ENCODE peak calls at places on chromosome 7, in six cellular contexts. T, W, J, D, P and A are unnamed samples.

GRCh38 chr7:26307226-26307625 is 15.6 kb downstream of the SNX10 start:
- DNase-seq in J (no peak), W (no peak), D (no peak), P (peak), T (no peak), A (no peak)

GRCh38 chr7:45988405-45989057 is 67.5 kb upstream of the IGFBP3 start:
- DNase-seq in T (no peak), D (no peak), W (no peak), J (no peak), P (no peak), A (no peak)

GRCh38 chr7:13908667-13909382 is 80.6 kb downstream of the ETV1 start:
- DNase-seq in T (no peak), J (no peak), D (no peak), W (no peak), P (no peak), A (no peak)

GRCh38 chr7:12389089-12389700 is 14.5 kb downstream of the VWDE start:
- DNase-seq in W (no peak), D (no peak), T (no peak), J (no peak), P (peak), A (no peak)

GRCh38 chr7:14767716-14768425 is 134.7 kb downstream of the DGKB start:
- DNase-seq in T (no peak), W (no peak), P (no peak), J (no peak), D (no peak), A (no peak)

GRCh38 chr7:47557986-47558670 is 23.8 kb downstream of the TNS3 start:
- DNase-seq in D (no peak), J (no peak), P (no peak), T (no peak), W (no peak), A (no peak)

GRCh38 chr7:1810961-1811849 is 141.1 kb downstream of the ELFN1 start:
- DNase-seq in J (peak), P (no peak), W (no peak), T (no peak), D (no peak), A (no peak)

GRCh38 chr7:102407910-102408309 is 11.7 kb downstream of the PRKRIP1 start:
- DNase-seq in J (no peak), P (no peak), D (no peak), T (no peak), W (no peak), A (no peak)

GRCh38 chr7:106568680-106569499 is 92.1 kb downstream of the CCDC71L start:
- DNase-seq in P (no peak), J (no peak), D (no peak), W (no peak), T (no peak), A (no peak)

GRCh38 chr7:117621075-117621474 is 141.2 kb downstream of the CFTR start:
- DNase-seq in W (no peak), D (no peak), J (no peak), T (no peak), P (no peak), A (no peak)

GRCh38 chr7:194996-195829 is 2.8 kb downstream of the FAM20C start:
- DNase-seq in D (no peak), T (no peak), W (no peak), J (no peak), P (no peak), A (no peak)

GRCh38 chr7:17952387-17952786 is 12.1 kb upstream of the SNX13 start:
- DNase-seq in T (no peak), J (no peak), P (no peak), W (no peak), D (no peak), A (no peak)

GRCh38 chr7:108028111-108028510 is 25.1 kb upstream of the LAMB1 start:
- DNase-seq in T (no peak), D (no peak), J (no peak), W (no peak), P (no peak), A (no peak)

GRCh38 chr7:28106316-28106957 is 74.2 kb downstream of the JAZF1 start:
- DNase-seq in W (no peak), P (no peak), J (no peak), D (peak), T (no peak), A (no peak)

GRCh38 chr7:139610595-139610994 is 87.1 kb downstream of the CLEC2L start:
- DNase-seq in W (no peak), P (no peak), T (no peak), J (no peak), D (no peak), A (no peak)

GRCh38 chr7:128394904-128395496 is 14.8 kb downstream of the IMPDH1 start:
- DNase-seq in W (no peak), P (no peak), J (no peak), T (no peak), D (no peak), A (no peak)

GRCh38 chr7:159272739-159273138 is 128.1 kb upstream of the VIPR2 start:
- DNase-seq in W (no peak), D (no peak), J (no peak), T (no peak), P (no peak), A (no peak)

GRCh38 chr7:13420711-13421110 is 568.8 kb downstream of the ETV1 start:
- DNase-seq in D (no peak), J (no peak), T (no peak), W (no peak), P (no peak), A (no peak)

GRCh38 chr7:159196584-159196983 is 51.9 kb upstream of the VIPR2 start:
- DNase-seq in D (no peak), T (no peak), J (no peak), W (no peak), P (no peak), A (no peak)

GRCh38 chr7:20306499-20306946 is 24.2 kb upstream of the ITGB8 start:
- DNase-seq in D (no peak), J (no peak), W (no peak), P (no peak), T (no peak), A (no peak)

GRCh38 chr7:151451156-151451555 is 11.2 kb upstream of the CRYGN start:
- DNase-seq in J (peak), W (no peak), D (peak), T (no peak), P (peak), A (no peak)

GRCh38 chr7:26664735-26665420 is 199.5 kb downstream of the SKAP2 start:
- DNase-seq in W (no peak), T (no peak), D (no peak), J (no peak), P (peak), A (no peak)

GRCh38 chr7:6558837-6559236 is 7.6 kb upstream of the GRID2IP start:
- DNase-seq in J (no peak), W (no peak), T (no peak), D (no peak), P (peak), A (peak)

GRCh38 chr7:37089972-37090371 is 358.7 kb downstream of the ELMO1 start:
- DNase-seq in J (no peak), W (no peak), D (no peak), P (no peak), T (no peak), A (no peak)

GRCh38 chr7:4774804-4775280 is 581 bp upstream of the AP5Z1 start:
- DNase-seq in D (no peak), J (peak), T (no peak), P (no peak), W (no peak), A (peak)

GRCh38 chr7:41882271-41882670 is 179.4 kb upstream of the INHBA start:
- DNase-seq in J (no peak), P (no peak), D (no peak), T (no peak), W (no peak), A (no peak)

GRCh38 chr7:26555971-26556830 is 264.5 kb downstream of the SNX10 start:
- DNase-seq in W (no peak), T (no peak), D (no peak), P (no peak), J (no peak), A (no peak)

GRCh38 chr7:104758504-104758903 is 255.5 kb upstream of the KMT2E start:
- DNase-seq in T (no peak), J (no peak), P (no peak), W (no peak), D (no peak), A (no peak)

GRCh38 chr7:84524714-84525694 is 330.4 kb upstream of the SEMA3A start:
- DNase-seq in D (no peak), P (no peak), T (no peak), J (no peak), W (no peak), A (no peak)

GRCh38 chr7:4025694-4026615 is 656.1 kb upstream of the FOXK1 start:
- DNase-seq in P (no peak), W (no peak), J (no peak), T (no peak), D (no peak), A (no peak)

GRCh38 chr7:33101916-33102315 is 7.3 kb downstream of the RP9 start:
- DNase-seq in P (no peak), J (no peak), D (no peak), T (no peak), W (no peak), A (no peak)

GRCh38 chr7:149330914-149331567 is 69.0 kb downstream of the ZNF783 start:
- DNase-seq in D (no peak), T (no peak), J (no peak), W (no peak), P (no peak), A (no peak)

GRCh38 chr7:1922071-1922869 is 252.2 kb downstream of the ELFN1 start:
- DNase-seq in W (no peak), D (no peak), J (no peak), T (no peak), P (no peak), A (no peak)

GRCh38 chr7:43937444-43937843 is 11.2 kb downstream of the UBE2D4 start:
- DNase-seq in D (no peak), T (no peak), J (no peak), P (no peak), W (no peak), A (no peak)

GRCh38 chr7:158820656-158821055 is 8.7 kb downstream of the ESYT2 start:
- DNase-seq in D (no peak), W (no peak), J (no peak), T (no peak), P (no peak), A (no peak)

GRCh38 chr7:13850185-13850752 is 139.2 kb downstream of the ETV1 start:
- DNase-seq in P (peak), T (no peak), J (no peak), D (no peak), W (no peak), A (peak)

GRCh38 chr7:90298145-90299038 is 22.7 kb downstream of the FAM237B start:
- DNase-seq in D (no peak), P (no peak), W (no peak), T (no peak), J (no peak), A (no peak)

GRCh38 chr7:108222236-108222892 is 92.2 kb upstream of the LAMB4 start:
- DNase-seq in J (no peak), T (no peak), W (no peak), P (no peak), D (no peak), A (no peak)

GRCh38 chr7:130071701-130072622 is 1.6 kb downstream of the KLHDC10 start:
- DNase-seq in J (peak), T (no peak), D (peak), W (no peak), P (peak), A (peak)
- TF ChIP-seq CTCF in J (peak), T (peak), D (peak), W (peak), P (peak), A (peak)

GRCh38 chr7:55449205-55449991 is 84.3 kb downstream of the LANCL2 start:
- DNase-seq in T (no peak), W (no peak), P (no peak), J (no peak), D (no peak), A (no peak)
- TF ChIP-seq POLR2A in T (no peak), W (no peak), P (no peak), J (no peak), D (no peak), A (no peak)

GRCh38 chr7:50781894-50782293 is 802 bp downstream of the GRB10 start:
- DNase-seq in D (no peak), W (no peak), J (no peak), P (no peak), T (no peak), A (no peak)

GRCh38 chr7:50783801-50784507 is 1.3 kb upstream of the GRB10 start:
- DNase-seq in D (no peak), P (no peak), J (no peak), T (no peak), W (no peak), A (no peak)

GRCh38 chr7:50781371-50781770 is 1.3 kb downstream of the GRB10 start:
- DNase-seq in P (no peak), J (no peak), T (no peak), W (no peak), D (no peak), A (no peak)

GRCh38 chr7:50783304-50783703 is 608 bp upstream of the GRB10 start:
- DNase-seq in J (no peak), T (no peak), W (no peak), D (no peak), P (no peak), A (no peak)

DNA sequence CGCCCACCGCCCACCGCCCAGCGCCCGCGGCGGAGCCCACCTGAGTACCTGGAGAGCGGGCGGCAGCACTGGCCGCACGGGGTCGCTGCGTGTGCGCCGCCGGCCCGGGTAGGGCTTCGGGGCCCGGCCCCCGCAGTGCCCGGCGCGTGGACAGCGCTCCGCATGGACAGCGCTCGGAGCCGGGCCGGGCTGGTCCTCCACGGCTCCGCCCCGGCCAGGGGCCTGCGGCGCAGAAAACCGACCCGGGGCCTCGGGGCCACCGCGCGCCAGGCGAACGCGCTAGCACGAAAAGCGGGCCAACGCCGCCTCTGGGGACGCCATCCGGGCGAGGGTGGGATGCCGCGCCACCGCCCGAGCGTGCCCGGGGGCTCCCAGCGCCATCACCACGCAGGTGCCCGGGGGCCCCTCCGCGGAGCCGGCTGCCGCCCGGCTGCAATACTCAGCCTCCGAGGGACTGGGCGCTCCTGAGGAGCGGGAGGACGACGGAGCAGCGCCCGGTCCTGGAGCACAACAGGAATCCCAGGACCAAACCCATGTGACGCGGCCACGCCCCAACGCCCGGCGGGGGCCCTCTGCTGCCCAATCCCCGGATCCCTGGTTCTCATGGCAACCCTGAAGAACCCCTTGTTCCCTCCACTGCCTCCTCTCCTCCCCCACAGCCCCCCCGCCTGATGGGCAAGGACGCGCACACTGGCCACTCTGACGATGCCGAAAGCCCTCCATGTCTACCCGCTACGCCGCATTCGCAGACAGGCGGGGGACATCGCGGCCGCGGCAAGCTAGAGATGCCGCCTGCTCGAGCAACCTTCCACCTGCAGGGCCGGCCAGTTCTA is at the start of gene GRB10:
- DNase-seq in P (no peak), D (peak), W (no peak), J (peak), T (no peak), A (peak)
- TF ChIP-seq CTCF in P (no peak), D (peak), W (no peak), J (no peak), T (no peak), A (no peak)

GRCh38 chr7:24521917-24522583 is 51.2 kb upstream of the PALS2 start:
- DNase-seq in D (no peak), W (no peak), P (no peak), J (no peak), T (no peak), A (no peak)
- TF ChIP-seq POLR2A in D (no peak), W (no peak), P (no peak), J (no peak), T (no peak), A (no peak)

GRCh38 chr7:134547738-134548054 is 1.2 kb upstream of the AKR1B15 start:
- DNase-seq in W (no peak), J (no peak), T (peak), D (peak), P (peak), A (no peak)
- TF ChIP-seq CTCF in W (no peak), J (no peak), T (no peak), D (no peak), P (no peak), A (no peak)